ENCODE peak calls at places on chromosomes 12 and 14, in five cellular contexts. P is iPS DF 6.9; Z is CD4-positive, alpha-beta memory T cell; C is A549; B is IMR-90. D is an unnamed sample. For H3K4me1, the result is how much of the 10 kb centered on the place peaks cover.

GRCh38 chr14:59186316-59186715 is 2.2 kb upstream of the DAAM1 start:
- DNase-seq in P (no peak), Z (no peak), C (no peak), B (no peak), D (no peak)

GRCh38 chr12:30296486-30296885 is 399.2 kb downstream of the IPO8 start:
- DNase-seq in P (no peak), Z (no peak), C (no peak), B (no peak), D (no peak)

GRCh38 chr14:81311816-81312215 is 88.3 kb downstream of the STON2 start:
- DNase-seq in P (no peak), Z (no peak), C (no peak), B (no peak), D (no peak)

GRCh38 chr14:22081352-22081751 is 407.7 kb upstream of the OR4E1 start:
- DNase-seq in P (no peak), Z (no peak), C (no peak), B (no peak), D (no peak)

GRCh38 chr12:67754933-67755697 is 106.6 kb downstream of the DYRK2 start:
- DNase-seq in P (no peak), Z (no peak), C (no peak), B (no peak), D (no peak)

GRCh38 chr12:127819066-127819465 is 447.9 kb upstream of the TMEM132C start:
- DNase-seq in P (no peak), Z (no peak), C (no peak), B (no peak), D (no peak)

GRCh38 chr12:22121224-22121623 is 75.2 kb downstream of the CMAS start:
- DNase-seq in P (peak), Z (peak), C (no peak), B (no peak), D (no peak)

GRCh38 chr14:69571879-69572633 is 2.6 kb downstream of the CCDC177 start:
- DNase-seq in P (no peak), Z (no peak), C (no peak), B (peak), D (no peak)

GRCh38 chr12:3252416-3252815 is 175.2 kb downstream of the TSPAN9 start:
- DNase-seq in P (no peak), Z (no peak), C (no peak), B (peak), D (no peak)

GRCh38 chr12:12357697-12358476 is 1.0 kb downstream of the BORCS5 start:
- DNase-seq in P (no peak), Z (peak), C (no peak), B (peak), D (no peak)

GRCh38 chr14:56342419-56342901 is 224.2 kb downstream of the PELI2 start:
- DNase-seq in P (no peak), Z (no peak), C (no peak), B (peak), D (no peak)

GRCh38 chr14:98137626-98138025 is 1134.4 kb downstream of the BCL11B start:
- DNase-seq in P (no peak), Z (no peak), C (no peak), B (no peak), D (no peak)

GRCh38 chr14:61391119-61391518 is 69.7 kb downstream of the PRKCH start:
- DNase-seq in P (no peak), Z (no peak), C (no peak), B (no peak), D (no peak)

GRCh38 chr14:103530390-103530789 is 1.4 kb downstream of the TRMT61A start:
- DNase-seq in P (no peak), Z (no peak), C (no peak), B (peak), D (no peak)

GRCh38 chr14:34228663-34229001 is 233.4 kb downstream of the SPTSSA start:
- DNase-seq in P (no peak), Z (no peak), C (no peak), B (no peak), D (no peak)

GRCh38 chr14:68013326-68013725 is 193.7 kb downstream of the RAD51B start:
- DNase-seq in P (no peak), Z (no peak), C (no peak), B (no peak), D (no peak)
- H3K27ac ChIP-seq in P (no peak), Z (no peak), C (peak), B (no peak), D (no peak)

DNA sequence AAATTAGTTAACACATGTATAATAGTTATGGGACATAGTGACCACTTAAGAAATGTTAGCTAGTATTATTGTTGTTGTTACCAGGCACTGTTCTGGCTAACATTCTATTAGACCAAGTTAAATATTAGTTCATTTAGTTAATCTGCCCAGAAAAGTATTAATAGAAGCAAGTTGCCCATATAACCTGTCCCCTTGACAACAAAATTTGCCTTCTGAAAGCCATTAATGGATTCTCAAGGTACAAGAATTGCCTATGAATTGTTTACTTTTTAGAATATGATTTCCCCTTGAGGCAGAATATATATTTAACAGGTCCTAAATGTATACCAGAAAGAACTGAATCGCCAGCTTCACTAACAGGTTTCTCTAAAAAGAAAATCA is 167.3 kb upstream of the TMCC3 start:
- DNase-seq in P (no peak), Z (no peak), C (no peak), B (no peak), D (no peak)
- H3K4me1 ChIP-seq in P (under half), Z (under half), C (under half), B (under half), D (under half)

GRCh38 chr12:104494816-104495158 is 38.0 kb downstream of the CHST11 start:
- DNase-seq in P (no peak), Z (peak), C (no peak), B (no peak), D (no peak)
- H3K4me3 ChIP-seq in P (no peak), Z (peak), C (no peak), B (no peak), D (no peak)

GRCh38 chr12:110583137-110584059 is at the start of gene PPTC7:
- DNase-seq in P (peak), Z (peak), C (peak), B (peak), D (peak)

GRCh38 chr12:110582286-110583136 is 607 bp downstream of the PPTC7 start:
- DNase-seq in P (no peak), Z (peak), C (no peak), B (peak), D (peak)

GRCh38 chr12:110590059-110590458 is 6.9 kb upstream of the PPTC7 start:
- DNase-seq in P (no peak), Z (no peak), C (no peak), B (no peak), D (no peak)

GRCh38 chr12:110581951-110582285 is 1.2 kb downstream of the PPTC7 start:
- DNase-seq in P (no peak), Z (no peak), C (no peak), B (no peak), D (no peak)

DNA sequence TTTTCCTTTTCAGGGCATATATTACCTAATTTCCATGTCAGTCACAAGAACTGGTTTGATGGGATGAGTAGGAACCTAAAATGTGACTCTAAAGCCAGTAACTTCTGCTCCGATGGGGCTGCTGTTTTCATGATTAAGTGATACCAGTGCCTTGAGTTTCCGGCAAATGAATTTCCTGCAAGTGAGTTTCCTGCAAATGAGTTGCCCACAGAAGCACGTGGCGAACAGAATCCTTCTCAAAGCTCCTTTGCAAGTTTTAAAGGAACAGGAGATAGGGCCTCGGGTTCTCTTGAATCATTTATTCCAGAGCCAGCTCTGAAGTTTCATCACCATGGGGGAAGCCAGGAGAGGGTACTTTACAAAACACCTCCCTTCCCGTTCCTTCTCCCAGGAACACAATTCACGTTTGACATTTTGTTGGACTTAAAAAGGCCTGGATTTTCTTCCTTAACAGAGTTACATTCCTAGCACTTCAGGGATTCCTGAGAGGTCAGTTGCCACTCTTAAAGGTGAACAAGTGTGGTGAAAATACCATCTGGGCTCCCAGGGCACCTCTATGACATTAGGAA is 2.2 kb upstream of the PPTC7 start:
- DNase-seq in P (no peak), Z (peak), C (no peak), B (peak), D (no peak)
- H3K27ac ChIP-seq in P (no peak), Z (peak), C (no peak), B (no peak), D (no peak)

GRCh38 chr14:36067428-36068187 is 108.9 kb downstream of the PTCSC3 start:
- DNase-seq in P (no peak), Z (no peak), C (no peak), B (no peak), D (peak)

GRCh38 chr14:36070056-36071043 is 106.2 kb downstream of the PTCSC3 start:
- DNase-seq in P (peak), Z (no peak), C (peak), B (peak), D (peak)

GRCh38 chr14:36066636-36067035 is 109.9 kb downstream of the PTCSC3 start:
- DNase-seq in P (no peak), Z (no peak), C (no peak), B (no peak), D (no peak)

GRCh38 chr14:36069535-36069900 is 107.0 kb downstream of the PTCSC3 start:
- DNase-seq in P (peak), Z (peak), C (peak), B (peak), D (no peak)

DNA sequence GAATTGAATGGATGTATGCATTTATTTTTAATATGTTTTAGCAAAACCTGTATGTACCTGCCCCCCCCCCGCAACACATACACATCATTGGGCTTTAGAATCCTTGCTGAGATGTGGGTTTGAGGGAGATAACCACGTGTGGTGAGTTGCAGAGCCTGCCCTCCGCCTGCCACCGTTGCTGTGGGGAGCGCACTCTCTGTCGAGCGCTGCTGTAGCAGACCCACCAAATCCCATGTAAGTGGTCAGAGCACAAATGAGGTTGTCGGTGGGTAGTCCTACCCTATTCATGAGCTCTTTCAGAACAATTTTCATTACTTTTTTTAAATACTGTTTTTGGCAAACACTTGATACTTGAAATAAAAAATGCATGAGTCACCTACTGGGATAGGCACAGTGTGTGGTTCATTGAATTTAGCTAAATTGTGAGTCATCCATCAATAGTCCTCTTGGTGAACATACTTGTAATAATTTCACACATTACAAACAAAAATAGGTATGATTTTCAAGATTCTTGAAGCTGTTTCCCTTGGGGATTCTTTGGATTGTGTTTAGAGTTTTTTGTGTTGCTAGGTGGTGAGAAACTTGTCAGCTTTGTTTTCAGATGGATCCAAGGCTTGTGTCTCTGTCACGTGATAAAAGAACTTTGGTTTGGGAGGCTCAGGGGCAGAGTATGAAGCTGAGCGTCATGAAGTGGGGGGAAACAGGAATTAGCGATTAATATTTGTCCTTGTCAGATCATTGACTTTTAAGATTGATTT is 107.6 kb downstream of the PTCSC3 start:
- DNase-seq in P (no peak), Z (no peak), C (no peak), B (peak), D (peak)
- H3K4me1 ChIP-seq in P (under half), Z (under half), C (under half), B (under half), D (under half)

DNA sequence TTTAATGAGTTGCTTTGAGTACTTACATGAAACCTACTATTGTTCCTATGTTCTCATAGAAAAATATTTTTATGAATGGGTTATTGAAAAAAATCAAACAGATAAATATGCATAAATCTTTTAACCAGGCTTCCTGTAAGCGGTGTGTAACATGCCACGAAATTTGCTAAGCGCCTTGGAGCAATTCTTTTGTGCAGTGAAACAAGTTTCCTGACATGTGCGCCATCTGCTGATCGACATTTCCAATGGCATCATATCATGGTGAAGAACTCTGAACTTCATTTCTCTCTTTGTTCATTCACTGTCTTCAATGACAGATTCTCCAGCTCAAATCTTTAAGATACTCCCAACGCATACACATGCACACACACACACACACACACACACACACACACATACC is 145.6 kb upstream of the NAV3 start:
- DNase-seq in P (peak), Z (no peak), C (peak), B (peak), D (peak)
- H3K4me3 ChIP-seq in P (no peak), Z (no peak), C (no peak), B (no peak), D (no peak)

GRCh38 chr14:50668008-50668851 is at the start of gene SAV1:
- DNase-seq in P (no peak), Z (peak), C (no peak), B (peak), D (peak)

GRCh38 chr14:50667491-50668007 is 557 bp downstream of the SAV1 start:
- DNase-seq in P (no peak), Z (peak), C (no peak), B (no peak), D (no peak)

GRCh38 chr14:50668852-50669194 is 717 bp upstream of the SAV1 start:
- DNase-seq in P (no peak), Z (no peak), C (no peak), B (no peak), D (no peak)

GRCh38 chr14:50669441-50669986 is 1.4 kb upstream of the SAV1 start:
- DNase-seq in P (no peak), Z (no peak), C (no peak), B (no peak), D (no peak)

DNA sequence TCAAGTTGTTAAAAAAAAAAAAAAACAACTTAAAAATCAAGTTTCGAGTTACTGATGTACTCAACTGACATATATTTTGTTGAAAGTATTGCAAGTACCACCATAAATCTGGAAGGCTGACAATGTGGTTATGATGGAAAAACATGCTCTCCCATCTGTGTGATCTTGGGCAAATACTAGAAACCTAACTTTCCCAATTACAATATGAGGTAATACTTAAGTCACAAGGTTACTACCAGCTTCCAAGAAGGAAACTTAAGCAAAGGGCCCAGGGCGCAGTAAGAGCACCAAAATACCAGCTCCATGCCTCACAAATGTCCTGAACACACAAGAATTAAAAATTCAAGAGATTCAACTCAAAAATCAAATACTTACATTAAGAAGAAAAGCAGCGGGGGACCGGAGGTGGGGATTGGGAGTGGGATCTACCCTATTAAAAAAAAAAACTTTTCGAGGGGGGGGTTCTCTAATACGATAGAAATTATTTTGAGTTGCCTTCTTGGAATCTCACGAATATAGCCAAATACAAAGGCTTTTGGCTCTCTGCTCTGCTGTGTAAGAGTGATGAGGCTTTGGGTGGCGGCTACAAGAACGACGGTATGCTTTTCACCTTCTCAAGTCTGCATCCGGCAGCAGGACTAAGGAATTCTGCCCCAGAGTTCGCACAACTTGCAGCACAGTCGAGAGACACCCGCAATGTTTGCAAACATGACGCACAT is 1.2 kb downstream of the SAV1 start:
- DNase-seq in P (no peak), Z (peak), C (no peak), B (peak), D (peak)
- H3K27ac ChIP-seq in P (no peak), Z (peak), C (peak), B (peak), D (peak)

GRCh38 chr14:95474941-95475340 is 41.5 kb downstream of the SYNE3 start:
- DNase-seq in P (no peak), Z (no peak), C (no peak), B (no peak), D (no peak)

GRCh38 chr14:95477411-95478089 is 38.9 kb downstream of the SYNE3 start:
- DNase-seq in P (no peak), Z (no peak), C (no peak), B (no peak), D (no peak)

GRCh38 chr14:95474486-95474885 is 42.0 kb downstream of the SYNE3 start:
- DNase-seq in P (no peak), Z (no peak), C (no peak), B (no peak), D (no peak)

GRCh38 chr14:95476747-95477146 is 39.7 kb downstream of the SYNE3 start:
- DNase-seq in P (no peak), Z (no peak), C (no peak), B (no peak), D (no peak)

DNA sequence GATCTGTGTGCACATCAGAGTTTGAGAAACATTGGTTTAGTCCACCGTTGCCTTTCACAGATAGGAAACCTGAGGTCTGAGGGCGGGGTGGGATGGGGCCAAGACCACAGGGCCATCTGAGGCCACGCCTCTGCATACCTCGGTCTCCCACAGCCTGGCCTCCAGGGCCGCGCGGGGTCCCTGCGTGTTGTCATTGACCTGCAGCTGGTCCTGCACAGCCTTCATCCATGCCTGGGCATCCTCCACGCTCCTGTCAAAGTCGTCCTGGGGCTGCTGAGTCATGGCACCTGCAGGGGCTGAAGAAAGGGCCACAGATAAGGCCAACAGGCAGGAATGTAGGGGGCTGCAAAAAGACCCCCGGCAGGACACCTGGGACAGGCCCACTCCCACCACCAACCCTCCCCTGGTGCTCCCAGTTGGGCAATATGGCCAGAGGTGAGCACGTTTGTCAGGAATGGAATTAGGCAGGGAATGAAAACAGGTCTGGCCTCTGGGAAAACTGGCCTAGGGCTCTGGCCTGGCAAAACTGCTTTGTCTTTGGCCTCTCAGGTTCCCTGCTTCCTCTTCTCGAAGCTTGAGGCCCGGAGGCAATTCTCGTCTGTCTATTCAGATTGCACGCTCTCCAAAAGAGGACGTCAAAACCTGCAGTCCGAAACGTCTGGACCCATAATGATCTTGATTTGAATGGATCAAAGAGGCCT is 40.8 kb downstream of the SYNE3 start:
- DNase-seq in P (no peak), Z (no peak), C (no peak), B (no peak), D (no peak)
- H3K4me1 ChIP-seq in P (under half), Z (under half), C (under half), B (under half), D (under half)

DNA sequence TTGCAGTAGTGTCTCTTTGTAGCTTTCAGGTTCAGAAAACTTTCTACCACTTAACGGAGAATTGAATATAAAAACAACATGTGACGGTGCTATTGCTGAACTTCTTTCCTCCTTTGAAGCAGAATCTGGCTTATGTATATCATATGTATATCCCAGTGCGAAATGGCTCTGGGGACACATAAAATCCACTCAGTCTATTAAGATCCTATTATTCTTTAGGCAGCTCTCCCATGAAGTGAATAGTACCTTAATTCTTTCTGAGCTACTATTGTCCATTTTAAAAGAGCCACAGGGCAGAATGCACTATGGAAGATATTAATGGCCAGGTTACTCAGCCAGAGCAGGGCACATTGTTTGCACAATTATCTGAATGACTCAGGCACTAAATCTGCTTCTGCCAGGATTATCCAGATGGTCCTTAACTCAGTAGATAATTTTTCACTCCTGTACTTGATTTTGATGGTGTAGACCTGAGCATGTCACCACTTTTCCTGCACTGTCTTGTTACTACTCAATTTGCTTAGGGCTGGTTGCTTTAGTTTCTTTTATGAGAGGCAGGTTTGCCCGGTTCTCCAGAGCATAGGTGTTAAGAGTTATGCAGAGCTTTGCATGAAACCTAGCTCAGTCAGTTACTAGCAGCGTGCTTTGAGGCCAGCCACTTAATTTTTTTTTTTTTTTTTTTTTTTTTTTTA is 5.5 kb downstream of the CNTN1 start:
- DNase-seq in P (no peak), Z (no peak), C (no peak), B (no peak), D (no peak)
- H3K4me3 ChIP-seq in P (no peak), Z (no peak), C (peak), B (no peak), D (no peak)

D was measured in SJSA1.